ENCODE peak calls at places on chromosomes 4 and X, in six cellular contexts. One of them, this sample, is unnamed.

GRCh38 chr4:38860788-38861424 is 4.3 kb upstream of the TLR6 start:
- DNase-seq in cardiac muscle cell: peak; percentile 59
- DNase-seq in GM10248: peak; percentile 71
- DNase-seq in activated T-cell treated with anti-CD3 and anti-CD28 coated beads for 48 hours: peak; percentile 42
- DNase-seq in kidney: no peak
- DNase-seq in neural crest cell: peak; percentile 14
- DNase-seq in this sample: no peak

GRCh38 chr4:102247041-102247440 is 98.2 kb downstream of the SLC39A8 start:
- DNase-seq in neural crest cell: no peak
- DNase-seq in activated T-cell treated with anti-CD3 and anti-CD28 coated beads for 48 hours: no peak
- DNase-seq in kidney: no peak
- DNase-seq in GM10248: no peak
- DNase-seq in cardiac muscle cell: no peak
- DNase-seq in this sample: no peak

GRCh38 chr4:68319040-68319439 is 30.9 kb downstream of the YTHDC1 start:
- DNase-seq in cardiac muscle cell: no peak
- DNase-seq in neural crest cell: no peak
- DNase-seq in kidney: no peak
- DNase-seq in GM10248: no peak
- DNase-seq in activated T-cell treated with anti-CD3 and anti-CD28 coated beads for 48 hours: no peak
- DNase-seq in this sample: no peak

GRCh38 chrX:108020631-108021030 is 24.2 kb upstream of the VSIG1 start:
- DNase-seq in neural crest cell: no peak
- DNase-seq in GM10248: peak; percentile 8
- DNase-seq in activated T-cell treated with anti-CD3 and anti-CD28 coated beads for 48 hours: no peak
- DNase-seq in kidney: no peak
- DNase-seq in cardiac muscle cell: peak; percentile 25
- DNase-seq in this sample: peak; percentile 42

GRCh38 chr4:186948361-186949291 is 225.0 kb upstream of the FAT1 start:
- DNase-seq in kidney: no peak
- DNase-seq in cardiac muscle cell: peak; percentile 41
- DNase-seq in GM10248: no peak
- DNase-seq in neural crest cell: peak; percentile 41
- DNase-seq in activated T-cell treated with anti-CD3 and anti-CD28 coated beads for 48 hours: no peak
- DNase-seq in this sample: peak; percentile 43

GRCh38 chr4:118712872-118713271 is 27.7 kb downstream of the METTL14 start:
- DNase-seq in cardiac muscle cell: no peak
- DNase-seq in kidney: no peak
- DNase-seq in activated T-cell treated with anti-CD3 and anti-CD28 coated beads for 48 hours: no peak
- DNase-seq in neural crest cell: no peak
- DNase-seq in GM10248: no peak
- DNase-seq in this sample: no peak

GRCh38 chrX:71493111-71493613 is 39.7 kb upstream of the OGT start:
- DNase-seq in activated T-cell treated with anti-CD3 and anti-CD28 coated beads for 48 hours: no peak
- DNase-seq in cardiac muscle cell: peak; percentile 51
- DNase-seq in GM10248: no peak
- DNase-seq in kidney: no peak
- DNase-seq in neural crest cell: no peak
- DNase-seq in this sample: no peak

GRCh38 chrX:151609222-151609621 is 45.7 kb downstream of the PASD1 start:
- DNase-seq in kidney: no peak
- DNase-seq in activated T-cell treated with anti-CD3 and anti-CD28 coated beads for 48 hours: no peak
- DNase-seq in cardiac muscle cell: no peak
- DNase-seq in GM10248: no peak
- DNase-seq in neural crest cell: no peak
- DNase-seq in this sample: no peak

GRCh38 chr4:185142563-185142910 is 529 bp upstream of the SLC25A4 start:
- DNase-seq in neural crest cell: no peak
- DNase-seq in GM10248: no peak
- DNase-seq in kidney: no peak
- DNase-seq in cardiac muscle cell: no peak
- DNase-seq in activated T-cell treated with anti-CD3 and anti-CD28 coated beads for 48 hours: no peak
- DNase-seq in this sample: peak; percentile 43

GRCh38 chrX:18368402-18368801 is 13.9 kb upstream of the SCML2 start:
- DNase-seq in neural crest cell: no peak
- DNase-seq in cardiac muscle cell: no peak
- DNase-seq in kidney: no peak
- DNase-seq in activated T-cell treated with anti-CD3 and anti-CD28 coated beads for 48 hours: no peak
- DNase-seq in GM10248: no peak
- DNase-seq in this sample: peak; percentile 85

GRCh38 chr4:23857353-23857752 is 32.5 kb downstream of the PPARGC1A start:
- DNase-seq in cardiac muscle cell: peak; percentile 56
- DNase-seq in kidney: no peak
- DNase-seq in GM10248: no peak
- DNase-seq in activated T-cell treated with anti-CD3 and anti-CD28 coated beads for 48 hours: no peak
- DNase-seq in neural crest cell: no peak
- DNase-seq in this sample: no peak

GRCh38 chr4:5839332-5839731 is 53.6 kb downstream of the CRMP1 start:
- DNase-seq in GM10248: no peak
- DNase-seq in activated T-cell treated with anti-CD3 and anti-CD28 coated beads for 48 hours: no peak
- DNase-seq in cardiac muscle cell: no peak
- DNase-seq in neural crest cell: no peak
- DNase-seq in kidney: no peak
- DNase-seq in this sample: no peak

GRCh38 chrX:2819345-2820130 is 9.2 kb upstream of the GYG2 start:
- DNase-seq in kidney: no peak
- DNase-seq in activated T-cell treated with anti-CD3 and anti-CD28 coated beads for 48 hours: no peak
- DNase-seq in neural crest cell: no peak
- DNase-seq in cardiac muscle cell: peak; percentile 44
- DNase-seq in GM10248: peak; percentile 26
- DNase-seq in this sample: no peak

This sample was measured in NCI-H526.